ENCODE peak calls at places on chromosomes 16 and 17, in five cellular contexts. One of them, this sample, is unnamed.

GRCh38 chr17:39872700-39873099 is 4.7 kb downstream of the ZPBP2 start:
- DNase-seq in progenitor cell of endocrine pancreas: no peak
- DNase-seq in stomach: no peak
- DNase-seq in epithelial cell of esophagus: peak; percentile 66
- DNase-seq in fibroblast of pulmonary artery: peak; percentile 33
- DNase-seq in this sample: no peak

GRCh38 chr17:71423871-71424546 is 696.8 kb upstream of the SOX9 start:
- DNase-seq in epithelial cell of esophagus: peak; percentile 97
- DNase-seq in progenitor cell of endocrine pancreas: no peak
- DNase-seq in fibroblast of pulmonary artery: no peak
- DNase-seq in stomach: no peak
- DNase-seq in this sample: no peak

GRCh38 chr17:1153795-1154546 is 25.8 kb downstream of the ABR start:
- DNase-seq in stomach: no peak
- DNase-seq in fibroblast of pulmonary artery: peak; percentile 84
- DNase-seq in progenitor cell of endocrine pancreas: no peak
- DNase-seq in epithelial cell of esophagus: peak; percentile 40
- DNase-seq in this sample: no peak

GRCh38 chr16:85767569-85767968 is 16.7 kb upstream of the C16orf74 start:
- DNase-seq in fibroblast of pulmonary artery: peak; percentile 81
- DNase-seq in progenitor cell of endocrine pancreas: no peak
- DNase-seq in stomach: no peak
- DNase-seq in epithelial cell of esophagus: peak; percentile 94
- DNase-seq in this sample: no peak

GRCh38 chr17:74873036-74873873 is 461 bp upstream of the FDXR start:
- DNase-seq in epithelial cell of esophagus: peak; percentile 100
- DNase-seq in progenitor cell of endocrine pancreas: peak; percentile 98
- DNase-seq in fibroblast of pulmonary artery: peak; percentile 100
- DNase-seq in stomach: peak; percentile 100
- DNase-seq in this sample: peak; percentile 100

GRCh38 chr17:48541036-48541573 is 3.8 kb downstream of the HOXB2 start:
- DNase-seq in fibroblast of pulmonary artery: no peak
- DNase-seq in progenitor cell of endocrine pancreas: no peak
- DNase-seq in epithelial cell of esophagus: no peak
- DNase-seq in stomach: no peak
- DNase-seq in this sample: no peak

GRCh38 chr17:36722121-36722902 is 120.9 kb downstream of the MRM1 start:
- DNase-seq in stomach: peak; percentile 54
- DNase-seq in epithelial cell of esophagus: no peak
- DNase-seq in progenitor cell of endocrine pancreas: peak; percentile 74
- DNase-seq in fibroblast of pulmonary artery: peak; percentile 17
- DNase-seq in this sample: no peak

GRCh38 chr17:57164814-57165213 is 79.8 kb downstream of the AKAP1 start:
- DNase-seq in stomach: no peak
- DNase-seq in progenitor cell of endocrine pancreas: no peak
- DNase-seq in epithelial cell of esophagus: no peak
- DNase-seq in fibroblast of pulmonary artery: no peak
- DNase-seq in this sample: no peak

GRCh38 chr16:71542377-71542776 is 16.2 kb downstream of the CHST4 start:
- DNase-seq in fibroblast of pulmonary artery: peak; percentile 23
- DNase-seq in epithelial cell of esophagus: peak; percentile 73
- DNase-seq in stomach: peak; percentile 48
- DNase-seq in progenitor cell of endocrine pancreas: peak; percentile 18
- DNase-seq in this sample: no peak

GRCh38 chr17:6421700-6422604 is 13.0 kb downstream of the AIPL1 start:
- DNase-seq in fibroblast of pulmonary artery: peak; percentile 78
- DNase-seq in epithelial cell of esophagus: peak; percentile 76
- DNase-seq in stomach: peak; percentile 77
- DNase-seq in progenitor cell of endocrine pancreas: peak; percentile 75
- DNase-seq in this sample: peak; percentile 92

GRCh38 chr17:38871247-38871991 is 1.6 kb downstream of the LASP1 start:
- DNase-seq in progenitor cell of endocrine pancreas: no peak
- DNase-seq in fibroblast of pulmonary artery: peak; percentile 71
- DNase-seq in epithelial cell of esophagus: peak; percentile 81
- DNase-seq in stomach: peak; percentile 76
- DNase-seq in this sample: no peak

GRCh38 chr17:69269174-69269998 is 40.8 kb upstream of the ABCA10 start:
- DNase-seq in stomach: no peak
- DNase-seq in epithelial cell of esophagus: peak; percentile 41
- DNase-seq in fibroblast of pulmonary artery: peak; percentile 73
- DNase-seq in progenitor cell of endocrine pancreas: no peak
- DNase-seq in this sample: no peak

GRCh38 chr16:70730016-70730415 is 44.2 kb upstream of the MTSS2 start:
- DNase-seq in fibroblast of pulmonary artery: no peak
- DNase-seq in progenitor cell of endocrine pancreas: no peak
- DNase-seq in stomach: no peak
- DNase-seq in epithelial cell of esophagus: no peak
- DNase-seq in this sample: no peak

GRCh38 chr17:41548844-41549595 is 20.9 kb upstream of the KRT19 start:
- DNase-seq in epithelial cell of esophagus: peak; percentile 92
- DNase-seq in fibroblast of pulmonary artery: peak; percentile 87
- DNase-seq in progenitor cell of endocrine pancreas: peak; percentile 85
- DNase-seq in stomach: peak; percentile 89
- DNase-seq in this sample: peak; percentile 90

GRCh38 chr16:67842509-67843342 is 606 bp downstream of the THAP11 start:
- DNase-seq in fibroblast of pulmonary artery: peak; percentile 56
- DNase-seq in stomach: peak; percentile 49
- DNase-seq in progenitor cell of endocrine pancreas: peak; percentile 52
- DNase-seq in epithelial cell of esophagus: peak; percentile 46
- DNase-seq in this sample: no peak
- TF ChIP-seq CTCF in fibroblast of pulmonary artery: peak; percentile 43
- TF ChIP-seq CTCF in stomach: no peak
- TF ChIP-seq CTCF in progenitor cell of endocrine pancreas: peak; percentile 57
- TF ChIP-seq CTCF in epithelial cell of esophagus: peak; percentile 31
- TF ChIP-seq CTCF in this sample: peak; percentile 40

GRCh38 chr16:10120953-10121352 is 61.3 kb downstream of the GRIN2A start:
- DNase-seq in epithelial cell of esophagus: no peak
- DNase-seq in progenitor cell of endocrine pancreas: no peak
- DNase-seq in stomach: no peak
- DNase-seq in fibroblast of pulmonary artery: no peak
- DNase-seq in this sample: no peak

GRCh38 chr16:10122026-10122425 is 60.2 kb downstream of the GRIN2A start:
- DNase-seq in epithelial cell of esophagus: no peak
- DNase-seq in fibroblast of pulmonary artery: no peak
- DNase-seq in progenitor cell of endocrine pancreas: no peak
- DNase-seq in stomach: no peak
- DNase-seq in this sample: no peak

GRCh38 chr16:10121496-10121895 is 60.7 kb downstream of the GRIN2A start:
- DNase-seq in epithelial cell of esophagus: peak; percentile 49
- DNase-seq in stomach: no peak
- DNase-seq in progenitor cell of endocrine pancreas: no peak
- DNase-seq in fibroblast of pulmonary artery: peak; percentile 3
- DNase-seq in this sample: no peak

GRCh38 chr16:10123141-10123540 is 59.1 kb downstream of the GRIN2A start:
- DNase-seq in fibroblast of pulmonary artery: no peak
- DNase-seq in epithelial cell of esophagus: no peak
- DNase-seq in progenitor cell of endocrine pancreas: no peak
- DNase-seq in stomach: no peak
- DNase-seq in this sample: no peak

GRCh38 chr16:10122546-10122945 is 59.7 kb downstream of the GRIN2A start:
- DNase-seq in fibroblast of pulmonary artery: no peak
- DNase-seq in stomach: no peak
- DNase-seq in epithelial cell of esophagus: no peak
- DNase-seq in progenitor cell of endocrine pancreas: no peak
- DNase-seq in this sample: no peak
- TF ChIP-seq CTCF in fibroblast of pulmonary artery: no peak
- TF ChIP-seq CTCF in stomach: no peak
- TF ChIP-seq CTCF in epithelial cell of esophagus: no peak
- TF ChIP-seq CTCF in progenitor cell of endocrine pancreas: peak; percentile 59
- TF ChIP-seq CTCF in this sample: no peak

GRCh38 chr17:79802039-79802735 is 5.3 kb upstream of the CBX8 start:
- DNase-seq in epithelial cell of esophagus: no peak
- DNase-seq in progenitor cell of endocrine pancreas: no peak
- DNase-seq in fibroblast of pulmonary artery: no peak
- DNase-seq in stomach: no peak
- DNase-seq in this sample: no peak

GRCh38 chr17:79799174-79799537 is 2.3 kb upstream of the CBX8 start:
- DNase-seq in progenitor cell of endocrine pancreas: no peak
- DNase-seq in stomach: no peak
- DNase-seq in fibroblast of pulmonary artery: no peak
- DNase-seq in epithelial cell of esophagus: no peak
- DNase-seq in this sample: no peak

GRCh38 chr17:79799538-79800324 is 2.9 kb upstream of the CBX8 start:
- DNase-seq in progenitor cell of endocrine pancreas: no peak
- DNase-seq in fibroblast of pulmonary artery: no peak
- DNase-seq in epithelial cell of esophagus: no peak
- DNase-seq in stomach: no peak
- DNase-seq in this sample: no peak

GRCh38 chr17:79801156-79802038 is 4.5 kb upstream of the CBX8 start:
- DNase-seq in stomach: peak; percentile 56
- DNase-seq in epithelial cell of esophagus: peak; percentile 23
- DNase-seq in fibroblast of pulmonary artery: no peak
- DNase-seq in progenitor cell of endocrine pancreas: no peak
- DNase-seq in this sample: peak; percentile 86

DNA sequence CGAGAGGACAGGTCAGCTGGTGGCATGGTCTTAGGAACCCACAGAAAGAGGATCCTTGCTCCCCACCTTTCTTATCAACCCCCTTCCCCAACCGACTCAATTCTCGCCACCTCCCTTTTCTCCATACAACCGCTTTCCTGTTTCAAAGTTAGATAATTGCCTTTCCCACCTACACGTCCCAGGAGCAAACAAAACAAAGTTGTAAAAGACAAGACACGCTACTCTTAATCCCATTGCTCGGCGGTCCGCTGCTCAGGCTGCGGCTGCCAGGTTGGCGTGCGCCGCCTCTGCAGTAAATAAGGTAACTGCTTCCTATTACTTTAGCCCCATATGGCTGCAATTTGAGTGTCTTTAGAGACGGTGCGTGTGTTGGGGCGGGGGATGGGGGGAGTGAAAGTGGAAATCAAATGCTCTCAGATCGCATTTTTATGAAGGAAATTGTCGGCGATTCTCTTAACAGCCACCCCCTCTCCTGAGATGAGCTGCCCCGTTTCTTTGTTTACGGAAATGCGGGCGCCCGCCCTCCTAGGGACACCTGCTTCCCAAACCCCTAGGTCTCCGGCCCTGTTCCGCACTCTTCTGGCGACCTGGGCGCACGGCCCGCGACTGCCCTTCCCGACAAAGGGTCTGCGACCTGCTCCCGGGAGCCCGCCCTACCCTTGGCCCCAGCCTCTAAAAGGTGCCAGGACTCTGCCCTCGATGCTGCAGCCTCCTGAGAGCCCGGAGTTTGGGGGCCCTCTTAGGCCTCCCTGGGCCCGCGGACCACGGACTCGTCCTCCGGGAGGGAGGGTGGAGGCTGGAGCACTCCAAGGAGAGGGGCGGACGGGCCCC is 3.7 kb upstream of the CBX8 start:
- DNase-seq in progenitor cell of endocrine pancreas: no peak
- DNase-seq in epithelial cell of esophagus: peak; percentile 63
- DNase-seq in fibroblast of pulmonary artery: peak; percentile 54
- DNase-seq in stomach: no peak
- DNase-seq in this sample: no peak
- TF ChIP-seq CTCF in progenitor cell of endocrine pancreas: no peak
- TF ChIP-seq CTCF in epithelial cell of esophagus: no peak
- TF ChIP-seq CTCF in fibroblast of pulmonary artery: no peak
- TF ChIP-seq CTCF in stomach: no peak
- TF ChIP-seq CTCF in this sample: no peak

GRCh38 chr17:63700528-63701441 is 860 bp upstream of the LIMD2 start:
- DNase-seq in epithelial cell of esophagus: no peak
- DNase-seq in progenitor cell of endocrine pancreas: no peak
- DNase-seq in fibroblast of pulmonary artery: peak; percentile 63
- DNase-seq in stomach: peak; percentile 27
- DNase-seq in this sample: no peak
- TF ChIP-seq CTCF in epithelial cell of esophagus: no peak
- TF ChIP-seq CTCF in progenitor cell of endocrine pancreas: peak; percentile 44
- TF ChIP-seq CTCF in fibroblast of pulmonary artery: no peak
- TF ChIP-seq CTCF in stomach: no peak
- TF ChIP-seq CTCF in this sample: peak; percentile 42

DNA sequence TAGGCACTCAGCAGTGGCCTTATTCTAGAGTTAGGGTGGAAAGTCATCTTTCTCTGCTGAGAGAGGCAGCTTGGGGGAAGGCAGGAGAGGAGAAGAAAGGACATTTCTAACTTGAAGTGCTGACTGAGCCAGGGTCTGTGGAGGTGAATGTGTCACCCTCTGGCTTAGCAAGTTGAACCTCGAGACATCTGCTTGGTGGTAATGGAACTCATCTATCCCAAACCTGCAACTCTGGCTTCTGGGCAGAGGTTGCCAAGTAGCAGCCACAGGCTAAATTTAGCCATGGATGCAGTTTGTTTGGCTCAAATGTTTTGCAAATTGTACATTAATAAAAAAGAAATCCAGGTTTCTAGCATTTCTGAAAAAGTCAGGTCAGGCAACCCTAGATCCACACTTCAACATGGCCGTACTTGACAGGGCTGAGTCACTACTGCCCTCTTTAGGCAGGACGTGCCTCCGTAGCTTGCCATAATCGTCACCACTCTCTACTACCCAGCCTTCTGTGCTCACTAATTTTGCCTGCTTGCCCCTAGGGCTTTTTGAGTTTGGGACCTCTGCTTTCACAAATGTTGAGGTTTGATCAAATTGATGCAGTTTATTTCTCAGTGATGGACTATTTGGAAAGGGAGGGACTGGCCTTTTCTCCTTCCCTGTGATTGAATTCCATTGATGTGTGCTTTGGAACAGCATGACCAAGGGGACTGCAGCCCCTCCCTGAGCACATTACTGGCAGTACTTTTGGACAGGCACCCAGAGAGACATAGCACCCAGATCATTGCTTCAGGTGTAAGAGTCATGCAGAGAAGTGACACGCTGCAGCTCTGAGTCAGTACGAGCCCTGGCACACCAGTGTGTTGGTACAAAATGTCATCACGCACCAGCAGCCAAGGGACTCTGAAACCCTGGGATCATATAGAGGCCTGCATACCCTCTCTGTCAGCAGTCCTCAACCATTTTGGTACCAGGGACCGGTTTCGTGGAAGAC is 5.2 kb downstream of the CDH13 start:
- DNase-seq in progenitor cell of endocrine pancreas: no peak
- DNase-seq in stomach: no peak
- DNase-seq in epithelial cell of esophagus: peak; percentile 77
- DNase-seq in fibroblast of pulmonary artery: no peak
- DNase-seq in this sample: no peak
- TF ChIP-seq CTCF in progenitor cell of endocrine pancreas: peak; percentile 29
- TF ChIP-seq CTCF in stomach: no peak
- TF ChIP-seq CTCF in epithelial cell of esophagus: peak; percentile 48
- TF ChIP-seq CTCF in fibroblast of pulmonary artery: peak; percentile 30
- TF ChIP-seq CTCF in this sample: peak; percentile 37

GRCh38 chr17:78168906-78169793 is 769 bp downstream of the SYNGR2 start:
- DNase-seq in epithelial cell of esophagus: peak; percentile 70
- DNase-seq in fibroblast of pulmonary artery: peak; percentile 25
- DNase-seq in stomach: peak; percentile 72
- DNase-seq in progenitor cell of endocrine pancreas: peak; percentile 28
- DNase-seq in this sample: no peak
- TF ChIP-seq CTCF in epithelial cell of esophagus: no peak
- TF ChIP-seq CTCF in fibroblast of pulmonary artery: no peak
- TF ChIP-seq CTCF in stomach: no peak
- TF ChIP-seq CTCF in progenitor cell of endocrine pancreas: no peak
- TF ChIP-seq CTCF in this sample: no peak

This sample was measured in osteocyte.